ENCODE peak calls at places on chromosomes 1 and 21, in nine cellular contexts. E, C, I, X, T, K, R, M and Q are unnamed samples.

GRCh38 chr1:76023669-76024407 is 50.7 kb upstream of the ST6GALNAC3 start:
- DNase-seq in R (no peak), I (no peak), M (no peak), K (no peak), X (no peak), T (no peak), E (no peak), C (no peak), Q (no peak)

GRCh38 chr1:58721247-58721820 is 21.5 kb upstream of the MYSM1 start:
- DNase-seq in C (no peak), M (no peak), X (no peak), T (no peak), I (no peak), K (no peak), R (no peak), E (no peak), Q (no peak)

GRCh38 chr1:245304698-245305097 is 149.9 kb downstream of the KIF26B start:
- DNase-seq in X (no peak), K (no peak), C (no peak), E (no peak), T (no peak), I (no peak), R (no peak), M (no peak), Q (no peak)

GRCh38 chr1:50447961-50448360 is 24.7 kb upstream of the DMRTA2 start:
- DNase-seq in X (no peak), K (no peak), E (no peak), T (no peak), M (no peak), C (no peak), R (no peak), I (no peak), Q (no peak)

GRCh38 chr21:34965200-34966174 is 83.6 kb downstream of the RUNX1 start:
- DNase-seq in I (no peak), X (no peak), C (no peak), M (no peak), E (no peak), T (peak), R (no peak), K (no peak), Q (no peak)

GRCh38 chr1:16503494-16503893 is 10.6 kb downstream of the RNU1-1 start:
- DNase-seq in X (no peak), I (no peak), T (no peak), M (no peak), K (no peak), E (no peak), C (no peak), R (no peak), Q (no peak)

GRCh38 chr21:14275806-14276205 is 59.8 kb downstream of the RBM11 start:
- DNase-seq in X (no peak), C (no peak), E (no peak), T (no peak), I (no peak), R (no peak), M (no peak), K (no peak), Q (no peak)

GRCh38 chr1:98051065-98051675 is 130.3 kb upstream of the DPYD start:
- DNase-seq in T (peak), I (peak), E (peak), R (peak), C (peak), X (peak), M (peak), K (peak), Q (peak)

GRCh38 chr1:198105185-198105584 is 51.6 kb upstream of the NEK7 start:
- DNase-seq in E (no peak), M (no peak), K (no peak), I (no peak), C (no peak), T (no peak), X (no peak), R (no peak), Q (no peak)

GRCh38 chr21:41817228-41817627 is 50.4 kb upstream of the RIPK4 start:
- DNase-seq in K (peak), E (peak), R (peak), X (peak), M (peak), T (peak), I (no peak), C (no peak), Q (peak)

GRCh38 chr1:17582124-17582768 is 42.7 kb downstream of the ARHGEF10L start:
- DNase-seq in T (no peak), R (peak), I (no peak), C (no peak), M (no peak), E (no peak), K (no peak), X (no peak), Q (no peak)

GRCh38 chr1:165456114-165456513 is 11.2 kb upstream of the RXRG start:
- DNase-seq in M (no peak), C (no peak), K (no peak), T (no peak), I (no peak), X (no peak), E (no peak), R (peak), Q (no peak)

GRCh38 chr1:228207381-228207810 is 448 bp upstream of the OBSCN start:
- DNase-seq in M (no peak), C (no peak), I (no peak), E (no peak), X (no peak), R (no peak), K (no peak), T (no peak), Q (no peak)

GRCh38 chr1:248187363-248187762 is 9.7 kb upstream of the OR2M3 start:
- DNase-seq in I (no peak), T (no peak), C (no peak), M (no peak), E (no peak), X (no peak), K (no peak), R (no peak), Q (no peak)

GRCh38 chr1:237386362-237387143 is 344.6 kb downstream of the RYR2 start:
- DNase-seq in C (no peak), R (peak), X (no peak), I (no peak), K (no peak), M (peak), T (peak), E (no peak), Q (peak)

GRCh38 chr1:234919061-234919755 is 209.4 kb downstream of the TOMM20 start:
- DNase-seq in X (peak), R (no peak), K (no peak), C (no peak), E (no peak), I (no peak), M (no peak), T (peak), Q (no peak)

GRCh38 chr1:75264112-75264511 is 129.9 kb downstream of the LHX8 start:
- DNase-seq in X (no peak), E (no peak), I (no peak), C (no peak), K (no peak), T (no peak), M (no peak), R (no peak), Q (no peak)

GRCh38 chr1:93344886-93345632 is 648 bp upstream of the DR1 start:
- DNase-seq in T (no peak), M (peak), X (no peak), C (no peak), R (no peak), E (no peak), K (no peak), I (no peak), Q (no peak)

GRCh38 chr21:45111703-45112102 is 37.3 kb downstream of the ADARB1 start:
- DNase-seq in K (no peak), R (no peak), I (no peak), C (no peak), X (no peak), T (no peak), E (no peak), M (no peak), Q (no peak)

GRCh38 chr1:195530961-195531360 is 1077.3 kb downstream of the KCNT2 start:
- DNase-seq in X (no peak), I (no peak), R (no peak), T (peak), K (no peak), C (no peak), M (no peak), E (no peak), Q (no peak)

GRCh38 chr1:191034126-191034525 is 556.5 kb upstream of the BRINP3 start:
- DNase-seq in M (no peak), C (no peak), X (no peak), E (no peak), R (no peak), I (no peak), T (no peak), K (no peak), Q (no peak)

GRCh38 chr1:188170935-188171334 is 1342.2 kb downstream of the PLA2G4A start:
- DNase-seq in C (no peak), K (no peak), I (no peak), M (no peak), E (no peak), X (no peak), R (no peak), T (no peak), Q (no peak)

GRCh38 chr21:28127390-28127789 is 865.3 kb downstream of the LTN1 start:
- DNase-seq in R (no peak), E (no peak), X (no peak), C (no peak), K (no peak), I (no peak), T (peak), M (no peak), Q (no peak)

GRCh38 chr1:85049735-85050166 is 1.5 kb upstream of the MCOLN3 start:
- DNase-seq in T (no peak), C (no peak), R (no peak), K (no peak), X (no peak), M (no peak), I (no peak), E (no peak), Q (no peak)

GRCh38 chr1:35637401-35637809 is 3.9 kb downstream of the PSMB2 start:
- DNase-seq in K (no peak), R (no peak), X (no peak), T (peak), C (no peak), E (no peak), I (no peak), M (peak), Q (peak)

GRCh38 chr1:113519561-113519960 is 129.2 kb downstream of the MAGI3 start:
- DNase-seq in T (peak), R (no peak), C (no peak), M (no peak), E (no peak), X (no peak), K (no peak), I (no peak), Q (no peak)

GRCh38 chr1:109634292-109634691 is 14.7 kb downstream of the AMPD2 start:
- DNase-seq in M (no peak), E (no peak), K (no peak), T (no peak), R (no peak), X (no peak), C (no peak), I (no peak), Q (no peak)

GRCh38 chr1:78649628-78650027 is at the start of gene IFI44:
- DNase-seq in E (peak), T (peak), I (peak), M (no peak), R (peak), X (peak), K (peak), C (peak), Q (peak)

GRCh38 chr21:46667191-46667734 is 31.8 kb downstream of the PRMT2 start:
- DNase-seq in K (no peak), C (no peak), T (peak), I (no peak), X (no peak), E (no peak), M (no peak), R (peak), Q (no peak)

GRCh38 chr1:211789641-211790464 is 40.7 kb downstream of the LPGAT1 start:
- DNase-seq in T (no peak), R (no peak), E (no peak), M (no peak), X (no peak), I (no peak), C (no peak), K (no peak), Q (no peak)

GRCh38 chr1:221991221-221991620 is 249.3 kb upstream of the DUSP10 start:
- DNase-seq in M (no peak), X (no peak), I (no peak), K (no peak), R (no peak), E (no peak), C (no peak), T (peak), Q (no peak)

GRCh38 chr1:234710936-234711335 is 101.0 kb upstream of the IRF2BP2 start:
- DNase-seq in T (no peak), X (no peak), I (no peak), M (no peak), C (no peak), K (no peak), E (no peak), R (no peak), Q (no peak)